ENCODE peak calls at places on chromosomes 11 and 22, in ten cellular contexts. Q is psoas muscle, K is kidney, P is fibroblast of lung, R is heart left ventricle, M is HCT116, G is neural progenitor cell, U is AG04450, Y is lower lobe of right lung, W is transverse colon. D is an unnamed sample. For H3K9me3, the result is how much of the 10 kb centered on the place peaks cover.

GRCh38 chr11:105152556-105152955 is 13.0 kb upstream of the CARD18 start:
- DNase-seq in Q (no peak), R (no peak), K (no peak), Y (no peak), P (peak), M (no peak), G (no peak), W (no peak), U (no peak), D (no peak)

GRCh38 chr11:84316866-84317560 is 1030.8 kb upstream of the CCDC90B start:
- DNase-seq in Y (no peak), G (peak), P (peak), K (peak), M (no peak), Q (no peak), U (no peak), W (no peak), R (no peak), D (peak)

GRCh38 chr11:74634537-74634936 is 42.2 kb downstream of the POLD3 start:
- DNase-seq in R (no peak), M (peak), P (peak), Q (no peak), W (peak), U (no peak), Y (no peak), G (no peak), K (no peak), D (no peak)

GRCh38 chr22:50020606-50021005 is 8.0 kb upstream of the IL17REL start:
- DNase-seq in P (no peak), G (no peak), M (no peak), Y (no peak), U (no peak), K (no peak), R (no peak), W (no peak), Q (no peak), D (no peak)

GRCh38 chr11:134459246-134460043 is 47.4 kb upstream of the B3GAT1 start:
- DNase-seq in K (no peak), P (no peak), G (no peak), U (no peak), Q (no peak), M (no peak), Y (no peak), R (no peak), W (no peak), D (no peak)

GRCh38 chr11:76256448-76256847 is 50.1 kb upstream of the WNT11 start:
- DNase-seq in P (no peak), K (peak), U (no peak), R (no peak), W (no peak), Y (no peak), Q (no peak), G (peak), M (no peak), D (no peak)

GRCh38 chr11:121137005-121137404 is 36.0 kb downstream of the TECTA start:
- DNase-seq in M (no peak), Y (no peak), W (no peak), P (no peak), R (no peak), G (no peak), K (no peak), U (no peak), Q (no peak), D (no peak)

GRCh38 chr11:115724709-115725108 is 220.5 kb upstream of the CADM1 start:
- DNase-seq in K (no peak), W (no peak), R (no peak), M (no peak), P (peak), U (peak), Q (no peak), Y (no peak), G (no peak), D (no peak)

GRCh38 chr22:19948057-19948760 is 6.6 kb upstream of the TXNRD2 start:
- DNase-seq in W (no peak), M (no peak), U (no peak), K (no peak), Y (peak), Q (no peak), R (no peak), P (no peak), G (no peak), D (no peak)

GRCh38 chr22:39456262-39457046 is at the start of gene MGAT3:
- DNase-seq in P (no peak), U (no peak), Y (no peak), R (no peak), Q (no peak), W (no peak), K (peak), M (no peak), G (no peak), D (peak)

GRCh38 chr11:12827929-12828812 is 153.9 kb downstream of the TEAD1 start:
- DNase-seq in Q (no peak), W (peak), P (peak), U (no peak), Y (no peak), R (no peak), M (no peak), G (peak), K (no peak), D (peak)

GRCh38 chr22:27152033-27152432 is 494.6 kb downstream of the MIAT start:
- DNase-seq in M (no peak), Y (no peak), W (no peak), U (no peak), Q (no peak), P (no peak), G (no peak), R (no peak), K (no peak), D (no peak)

GRCh38 chr11:109426442-109426841 is 4.5 kb downstream of the C11orf87 start:
- DNase-seq in M (no peak), P (no peak), K (no peak), U (no peak), Q (no peak), W (no peak), Y (no peak), R (no peak), G (peak), D (no peak)

GRCh38 chr11:122095950-122096942 is 19.8 kb downstream of the BLID start:
- DNase-seq in Q (no peak), U (no peak), Y (no peak), M (no peak), P (peak), K (no peak), R (no peak), G (no peak), W (no peak), D (no peak)

DNA sequence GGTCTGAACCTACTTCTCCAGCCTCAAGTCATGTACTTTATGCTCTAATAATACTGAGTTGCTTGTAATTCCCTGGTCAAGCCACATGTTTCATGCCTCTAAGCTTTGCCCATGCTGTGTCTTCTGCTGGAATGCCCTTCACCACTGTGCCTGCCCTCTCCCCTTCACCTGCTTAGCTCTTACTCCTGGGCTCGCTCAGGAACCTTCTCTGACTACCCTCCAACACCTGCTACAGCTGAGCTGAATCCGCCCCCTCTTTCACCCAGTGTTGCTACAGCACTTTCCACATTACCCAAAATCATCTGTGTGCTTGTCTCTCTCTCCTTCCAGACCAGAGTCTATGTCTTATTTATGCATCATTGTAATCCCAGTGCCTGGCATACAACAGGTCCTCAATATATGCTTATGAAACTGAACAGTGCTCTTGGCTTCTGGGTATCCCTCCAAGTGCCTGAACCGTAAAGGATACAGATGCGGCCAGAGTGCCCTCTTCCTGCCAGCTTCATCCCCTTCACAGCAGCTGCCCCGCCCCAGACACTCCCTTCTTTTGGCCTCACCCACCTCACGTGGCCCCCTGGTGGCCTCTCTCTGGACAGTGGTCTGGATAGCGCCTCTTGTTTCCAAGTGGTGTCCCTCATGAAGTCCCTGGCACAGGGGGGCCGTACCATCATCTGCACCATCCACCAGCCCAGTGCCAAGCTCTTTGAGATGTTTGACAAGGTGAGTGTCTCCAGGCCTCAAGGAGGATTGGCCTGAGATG is 7.1 kb downstream of the ABCG4 start:
- DNase-seq in Q (no peak), Y (no peak), W (peak), U (no peak), G (peak), R (no peak), M (peak), P (no peak), K (no peak), D (no peak)
- TF ChIP-seq CTCF in Q (no peak), Y (no peak), W (peak), U (peak), G (peak), R (no peak), M (peak), P (no peak), K (no peak), D (no peak)

GRCh38 chr11:62553839-62554361 is 7.3 kb upstream of the AHNAK start:
- DNase-seq in Y (no peak), W (peak), G (no peak), Q (peak), U (peak), R (no peak), K (no peak), M (peak), P (peak), D (no peak)
- H3K4me3 ChIP-seq in Y (peak), W (no peak), G (no peak), Q (peak), U (peak), R (peak), K (no peak), M (peak), P (peak), D (no peak)

GRCh38 chr11:106468531-106468930 is 391.1 kb downstream of the AASDHPPT start:
- DNase-seq in U (no peak), Y (no peak), R (no peak), M (no peak), Q (no peak), W (no peak), K (no peak), G (peak), P (no peak), D (no peak)
- H3K9me3 ChIP-seq in U (under half), Y (under half), R (under half), M (under half), Q (under half), W (under half), K (under half), G (under half), P (under half), D (under half)

GRCh38 chr11:73149105-73149504 is 7.0 kb upstream of the FCHSD2 start:
- DNase-seq in K (no peak), Y (no peak), G (no peak), Q (no peak), R (peak), U (no peak), P (no peak), M (no peak), W (no peak), D (no peak)
- TF ChIP-seq CTCF in K (no peak), Y (no peak), G (no peak), Q (no peak), R (no peak), U (no peak), P (no peak), M (no peak), W (no peak), D (no peak)

DNA sequence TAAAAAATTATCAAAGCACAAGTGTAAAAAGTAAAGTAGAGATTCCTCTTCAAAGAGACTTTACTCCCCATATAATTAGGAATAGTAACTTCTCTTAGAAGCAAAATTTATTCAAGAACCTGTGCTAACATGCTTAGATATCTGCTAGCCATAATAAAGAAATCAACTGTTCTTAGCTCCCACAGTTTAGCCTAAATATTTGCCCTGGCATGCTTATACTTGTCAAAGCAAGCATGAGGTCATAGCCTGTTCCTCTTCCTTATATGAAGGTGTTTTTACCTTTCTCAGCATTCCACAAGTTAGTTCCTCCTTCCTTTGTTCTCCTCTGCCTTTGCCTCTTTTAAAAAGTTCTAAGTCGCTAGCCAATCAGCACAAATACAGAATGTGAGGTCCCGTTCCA is 30.3 kb downstream of the RIC3 start:
- DNase-seq in W (no peak), P (no peak), Q (no peak), Y (no peak), G (no peak), M (no peak), U (no peak), R (no peak), K (no peak), D (no peak)
- H3K4me3 ChIP-seq in W (no peak), P (no peak), Q (no peak), Y (no peak), G (no peak), M (no peak), U (no peak), R (no peak), K (no peak), D (no peak)

D was measured in testis.